ENCODE peak calls at places on chromosomes 5 and 9, in four cellular contexts. I is HCT116, G is NT2/D1, X is GM23248. K is an unnamed sample.

GRCh38 chr9:77832647-77833046 is 184.5 kb upstream of the GNA14 start:
- DNase-seq in I (no peak), G (no peak), X (no peak), K (no peak)

GRCh38 chr9:6305954-6306563 is 22.1 kb upstream of the TPD52L3 start:
- DNase-seq in I (peak), G (peak), X (peak), K (no peak)

GRCh38 chr5:142053434-142054253 is 40.8 kb upstream of the GNPDA1 start:
- DNase-seq in I (peak), G (peak), X (peak), K (no peak)

GRCh38 chr9:126327750-126328120 is 1.1 kb downstream of the MVB12B start:
- DNase-seq in I (no peak), G (no peak), X (no peak), K (no peak)

GRCh38 chr5:145681686-145682085 is 153.5 kb downstream of the PRELID2 start:
- DNase-seq in I (peak), G (peak), X (peak), K (peak)

GRCh38 chr9:35659340-35659739 is 1.2 kb downstream of the CCDC107 start:
- DNase-seq in I (no peak), G (no peak), X (peak), K (no peak)

GRCh38 chr5:104513194-104513602 is 950.6 kb upstream of the NUDT12 start:
- DNase-seq in I (peak), G (no peak), X (peak), K (no peak)

GRCh38 chr5:171810217-171810616 is 24.6 kb downstream of the SMIM23 start:
- DNase-seq in I (no peak), G (no peak), X (no peak), K (no peak)

GRCh38 chr5:109413463-109413862 is 3.7 kb upstream of the PJA2 start:
- DNase-seq in I (no peak), G (no peak), X (peak), K (no peak)

GRCh38 chr9:95062601-95063065 is 254.9 kb downstream of the FANCC start:
- DNase-seq in I (no peak), G (no peak), X (no peak), K (no peak)
- H3K9ac ChIP-seq in I (no peak), G (no peak), X (no peak), K (no peak)

DNA sequence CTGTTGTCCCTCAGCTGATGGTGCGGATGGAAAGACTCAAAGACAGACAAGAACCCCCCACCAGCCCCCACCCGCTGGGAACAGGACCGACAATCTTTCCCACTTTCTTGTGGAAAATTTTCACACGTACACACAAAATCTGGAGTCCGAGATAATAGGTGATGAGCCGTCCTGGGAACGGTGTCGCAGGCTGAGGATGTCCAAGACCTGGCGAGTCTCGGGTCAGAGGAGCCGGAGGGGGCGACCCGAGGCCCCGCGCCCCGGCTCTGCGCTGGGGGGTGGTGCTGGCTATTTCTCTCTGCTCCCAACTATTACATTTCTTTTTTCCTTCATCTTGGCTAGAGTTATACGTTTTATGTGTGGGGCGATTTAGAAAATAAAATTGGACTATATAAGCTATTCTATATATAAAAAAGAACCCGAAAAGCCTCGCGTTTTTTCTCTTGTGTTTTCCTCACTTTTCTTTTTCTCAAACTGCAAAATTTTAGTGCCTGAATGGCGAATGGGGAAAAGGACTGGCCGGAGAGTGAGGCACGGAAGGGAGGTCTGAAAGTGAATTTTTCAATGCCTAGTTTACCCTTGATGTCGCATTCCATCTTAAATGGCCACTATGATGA is 188.8 kb downstream of the MEF2C start:
- DNase-seq in I (no peak), G (no peak), X (no peak), K (no peak)
- H3K4me3 ChIP-seq in I (no peak), G (no peak), X (no peak), K (no peak)

DNA sequence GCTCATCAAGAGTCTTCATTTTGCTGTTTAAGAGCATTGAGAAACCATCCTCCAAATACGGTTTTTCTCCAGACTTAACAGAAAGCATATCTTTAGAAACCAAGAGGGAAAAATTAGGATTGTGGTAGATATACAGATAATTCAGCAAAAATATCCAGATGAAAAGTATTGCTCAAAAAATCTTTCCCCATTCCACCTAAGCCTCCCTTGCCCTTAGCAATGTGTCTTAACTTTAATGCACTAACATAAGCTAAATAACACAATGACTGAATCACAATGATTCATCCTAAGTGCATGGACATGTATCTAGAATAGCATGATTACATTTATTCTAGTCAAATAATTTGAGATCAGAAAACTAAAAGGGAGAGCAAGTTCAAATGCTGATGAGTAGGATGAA is 130.3 kb upstream of the TARS1 start:
- DNase-seq in I (no peak), G (no peak), X (peak), K (peak)
- H3K9ac ChIP-seq in I (no peak), G (no peak), X (peak), K (no peak)

GRCh38 chr5:107395632-107396350 is 274.9 kb downstream of the EFNA5 start:
- DNase-seq in I (no peak), G (no peak), X (no peak), K (no peak)

GRCh38 chr5:107391787-107392186 is 278.9 kb downstream of the EFNA5 start:
- DNase-seq in I (no peak), G (no peak), X (no peak), K (no peak)

GRCh38 chr5:107396351-107396690 is 274.4 kb downstream of the EFNA5 start:
- DNase-seq in I (no peak), G (no peak), X (no peak), K (no peak)

GRCh38 chr5:107389769-107390168 is 281.0 kb downstream of the EFNA5 start:
- DNase-seq in I (no peak), G (no peak), X (no peak), K (no peak)

GRCh38 chr5:107393846-107394245 is 276.9 kb downstream of the EFNA5 start:
- DNase-seq in I (no peak), G (no peak), X (no peak), K (no peak)
- H3K4me3 ChIP-seq in I (no peak), G (no peak), X (no peak), K (no peak)

GRCh38 chr9:90000925-90001324 is 396.1 kb downstream of the GADD45G start:
- DNase-seq in I (no peak), G (no peak), X (no peak), K (no peak)
- H3K9ac ChIP-seq in I (no peak), G (no peak), X (no peak), K (no peak)

GRCh38 chr5:170603578-170604565 is 100.1 kb downstream of the KCNIP1 start:
- DNase-seq in I (peak), G (peak), X (peak), K (no peak)

GRCh38 chr5:170597109-170597741 is 93.4 kb downstream of the KCNIP1 start:
- DNase-seq in I (no peak), G (no peak), X (peak), K (peak)

GRCh38 chr5:170603101-170603500 is 99.3 kb downstream of the KCNIP1 start:
- DNase-seq in I (no peak), G (no peak), X (no peak), K (no peak)

GRCh38 chr5:170597876-170598275 is 94.1 kb downstream of the KCNIP1 start:
- DNase-seq in I (no peak), G (no peak), X (peak), K (no peak)

DNA sequence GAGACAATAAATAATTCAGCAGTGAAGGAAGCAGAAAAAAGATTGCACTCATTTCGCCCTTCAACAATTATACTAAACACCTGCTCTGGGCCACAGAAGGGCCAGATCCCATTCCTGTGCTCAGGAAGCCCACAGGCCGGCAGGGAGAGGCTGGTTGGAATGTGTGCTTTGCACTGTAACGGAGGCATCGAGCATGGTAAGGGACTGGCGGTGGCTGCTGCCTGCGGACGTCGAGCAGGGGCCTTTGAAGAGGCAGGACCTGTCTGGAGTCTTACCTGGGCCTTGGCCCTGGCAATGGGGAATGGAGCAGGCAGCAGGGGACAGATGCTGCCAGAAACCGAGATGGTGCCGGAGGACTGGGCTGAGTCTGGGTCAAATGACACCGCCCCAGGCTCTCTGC is 97.8 kb downstream of the KCNIP1 start:
- DNase-seq in I (no peak), G (no peak), X (no peak), K (no peak)
- H3K4me3 ChIP-seq in I (no peak), G (no peak), X (no peak), K (no peak)

GRCh38 chr9:109035684-109036423 is 22.6 kb upstream of the CTNNAL1 start:
- DNase-seq in I (peak), G (no peak), X (peak), K (no peak)
- H3K9ac ChIP-seq in I (peak), G (no peak), X (no peak), K (no peak)

GRCh38 chr5:149820536-149821503 is 90.7 kb downstream of the PPARGC1B start:
- DNase-seq in I (no peak), G (no peak), X (no peak), K (no peak)

GRCh38 chr5:149820012-149820411 is 89.9 kb downstream of the PPARGC1B start:
- DNase-seq in I (no peak), G (no peak), X (no peak), K (no peak)

GRCh38 chr5:149824115-149824514 is 94.0 kb downstream of the PPARGC1B start:
- DNase-seq in I (no peak), G (no peak), X (no peak), K (no peak)

GRCh38 chr5:149823350-149823749 is 93.2 kb downstream of the PPARGC1B start:
- DNase-seq in I (no peak), G (no peak), X (no peak), K (no peak)

DNA sequence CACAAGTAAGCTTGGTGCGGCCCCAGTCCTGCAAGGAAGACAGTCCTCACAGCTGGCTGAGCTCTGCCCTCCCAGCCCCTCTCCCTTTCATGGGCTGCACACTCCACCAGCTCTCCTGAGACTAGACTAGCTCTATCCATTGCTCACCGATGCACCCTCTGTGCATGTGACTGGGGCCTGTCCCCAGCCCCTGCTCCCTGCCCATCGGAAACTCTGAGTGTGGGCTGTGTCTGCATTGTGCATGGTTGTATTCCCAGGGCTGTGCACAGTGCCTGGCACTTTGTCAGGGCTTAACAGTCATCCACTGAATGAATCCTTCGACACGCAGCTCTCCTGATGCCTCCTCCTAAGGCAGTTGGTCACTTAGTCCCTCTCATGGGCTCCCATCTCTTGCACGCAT is 92.2 kb downstream of the PPARGC1B start:
- DNase-seq in I (no peak), G (no peak), X (no peak), K (no peak)
- H3K4me3 ChIP-seq in I (no peak), G (no peak), X (no peak), K (no peak)

GRCh38 chr5:149635394-149635793 is 54.1 kb downstream of the ARHGEF37 start:
- DNase-seq in I (no peak), G (no peak), X (peak), K (peak)

GRCh38 chr5:149633671-149634350 is 52.5 kb downstream of the ARHGEF37 start:
- DNase-seq in I (no peak), G (no peak), X (peak), K (no peak)

GRCh38 chr5:149630337-149630736 is 49.0 kb downstream of the ARHGEF37 start:
- DNase-seq in I (no peak), G (no peak), X (no peak), K (no peak)

GRCh38 chr5:149631506-149631905 is 50.2 kb downstream of the ARHGEF37 start:
- DNase-seq in I (no peak), G (no peak), X (no peak), K (no peak)

DNA sequence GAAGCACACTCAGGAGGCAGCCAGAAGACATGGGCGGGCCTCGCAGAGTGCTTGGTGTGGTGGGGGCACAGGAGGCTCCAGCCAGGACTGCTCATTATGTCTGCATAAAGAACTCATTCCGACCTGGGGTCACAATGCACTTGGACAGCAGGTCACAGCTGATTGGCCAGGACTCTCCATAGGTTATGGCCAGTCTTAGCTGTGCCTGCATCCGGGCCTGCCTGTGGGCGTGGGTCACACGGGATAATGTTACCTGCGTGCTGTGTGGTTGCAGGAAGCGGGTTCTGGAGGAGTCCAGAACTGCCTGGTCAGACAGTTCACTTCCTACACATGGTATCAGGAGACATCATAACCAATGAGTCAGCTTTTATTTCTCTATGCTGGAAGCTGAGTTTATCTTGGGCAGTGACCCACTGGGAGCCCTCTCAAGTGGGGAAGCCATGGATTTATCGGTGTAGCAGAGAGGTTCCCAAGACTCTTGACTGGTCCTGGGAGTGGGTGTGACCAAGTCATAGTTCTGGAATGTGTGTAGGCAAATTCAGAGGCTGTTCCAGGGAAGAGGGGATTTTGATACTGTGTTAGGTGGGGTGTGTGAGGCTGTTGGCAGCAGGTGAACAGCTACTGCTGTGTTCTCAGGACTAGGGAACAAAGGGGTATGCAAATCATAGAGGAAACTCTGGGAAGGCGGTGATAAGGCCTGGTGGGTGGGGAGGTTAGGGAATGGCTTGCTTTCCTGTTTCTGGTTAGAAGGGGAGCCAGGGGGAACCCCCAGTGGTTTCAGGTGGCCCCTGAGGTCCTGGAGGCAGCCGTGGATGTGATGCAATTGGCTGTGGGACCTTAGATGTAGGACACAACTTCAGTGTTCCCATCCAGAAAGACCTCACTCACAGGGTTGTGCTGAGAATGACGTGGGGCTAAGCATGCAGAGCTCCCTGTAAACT is 51.3 kb downstream of the ARHGEF37 start:
- DNase-seq in I (no peak), G (peak), X (peak), K (peak)
- H3K9ac ChIP-seq in I (no peak), G (no peak), X (no peak), K (peak)

DNA sequence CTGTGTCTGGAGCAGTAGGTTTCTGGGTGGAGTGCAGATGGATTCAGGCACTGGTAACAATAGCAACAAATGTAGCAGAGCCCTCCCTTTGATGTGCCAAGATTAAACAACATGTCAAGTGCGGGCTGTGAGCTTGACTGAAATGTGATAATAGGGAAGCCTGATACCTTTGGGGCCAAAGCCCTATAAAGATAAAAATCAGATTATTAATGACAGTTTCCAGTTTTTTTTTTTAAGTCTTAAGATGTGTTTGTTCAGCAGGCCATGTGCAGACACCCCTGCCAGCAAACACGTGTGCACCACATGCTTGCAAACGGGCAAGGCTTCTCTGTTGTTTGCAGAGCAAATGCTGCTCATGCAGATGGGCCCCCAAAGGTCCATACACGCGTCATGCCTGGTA is 193.2 kb downstream of the GADD45G start:
- DNase-seq in I (no peak), G (no peak), X (no peak), K (no peak)
- H3K4me3 ChIP-seq in I (no peak), G (no peak), X (no peak), K (no peak)

K was measured in keratinocyte.